ENCODE peak calls at places on chromosomes 7 and 10, in six cellular contexts. Z, B, O, U, V and Q are unnamed samples.

GRCh38 chr7:103119791-103120291 is 29.1 kb downstream of the NAPEPLD start:
- DNase-seq in Z (no peak), B (no peak), O (no peak), U (no peak), V (no peak), Q (no peak)

GRCh38 chr10:99993994-99994689 is 15.6 kb downstream of the DNMBP start:
- DNase-seq in Z (peak; percentile 58), B (peak; percentile 26), O (peak; percentile 93), U (peak; percentile 73), V (peak; percentile 74), Q (peak; percentile 52)

GRCh38 chr7:151374139-151374538 is 32.5 kb downstream of the NUB1 start:
- DNase-seq in Z (no peak), B (no peak), O (no peak), U (no peak), V (no peak), Q (no peak)

GRCh38 chr10:82390866-82391658 is 516.1 kb downstream of the NRG3 start:
- DNase-seq in Z (no peak), B (no peak), O (no peak), U (no peak), V (no peak), Q (no peak)

GRCh38 chr7:11182736-11183135 is 209.1 kb downstream of the PHF14 start:
- DNase-seq in Z (no peak), B (no peak), O (peak; percentile 55), U (no peak), V (no peak), Q (no peak)

GRCh38 chr7:14630048-14630447 is 272.5 kb downstream of the DGKB start:
- DNase-seq in Z (no peak), B (no peak), O (no peak), U (no peak), V (no peak), Q (no peak)

GRCh38 chr7:115704884-115705283 is 325.7 kb downstream of the TFEC start:
- DNase-seq in Z (no peak), B (no peak), O (no peak), U (no peak), V (no peak), Q (no peak)

GRCh38 chr7:36284470-36284869 is 105.2 kb upstream of the ANLN start:
- DNase-seq in Z (no peak), B (no peak), O (no peak), U (no peak), V (no peak), Q (no peak)

GRCh38 chr10:61757001-61757400 is 94.3 kb downstream of the CABCOCO1 start:
- DNase-seq in Z (no peak), B (no peak), O (no peak), U (no peak), V (no peak), Q (no peak)

GRCh38 chr10:75043256-75044121 is 68.0 kb upstream of the SAMD8 start:
- DNase-seq in Z (no peak), B (peak; percentile 49), O (no peak), U (no peak), V (no peak), Q (peak; percentile 66)

GRCh38 chr7:46296526-46296925 is 375.5 kb upstream of the IGFBP3 start:
- DNase-seq in Z (no peak), B (no peak), O (no peak), U (no peak), V (no peak), Q (no peak)

GRCh38 chr10:102660891-102661613 is 16.8 kb downstream of the TRIM8 start:
- DNase-seq in Z (peak; percentile 56), B (peak; percentile 84), O (peak; percentile 59), U (peak; percentile 68), V (no peak), Q (peak; percentile 88)